ENCODE peak calls at places on chromosomes 11 and 22, in four cellular contexts. I, S, B and W are unnamed samples.

GRCh38 chr22:41417622-41418390 is 28.8 kb downstream of the TOB2 start:
- DNase-seq in I (no peak), S (no peak), B (peak; percentile 90), W (no peak)

GRCh38 chr11:121595717-121596156 is 143.0 kb upstream of the SORL1-AS1 start:
- DNase-seq in I (peak; percentile 99), S (no peak), B (no peak), W (peak; percentile 99)

GRCh38 chr22:19103881-19104821 is 18.1 kb downstream of the DGCR2 start:
- DNase-seq in I (no peak), S (no peak), B (no peak), W (peak; percentile 29)

GRCh38 chr11:122101625-122102291 is 14.3 kb downstream of the BLID start:
- DNase-seq in I (no peak), S (peak; percentile 86), B (peak; percentile 71), W (peak; percentile 68)

GRCh38 chr11:472272-472671 is 22.2 kb downstream of the PTDSS2 start:
- DNase-seq in I (no peak), S (no peak), B (no peak), W (no peak)

GRCh38 chr22:31179345-31179744 is 19.4 kb downstream of the RNF185 start:
- DNase-seq in I (peak; percentile 92), S (no peak), B (no peak), W (peak; percentile 84)

GRCh38 chr11:124934862-124935547 is 842 bp downstream of the HEPACAM start:
- DNase-seq in I (peak; percentile 35), S (no peak), B (no peak), W (peak; percentile 31)

GRCh38 chr11:2591805-2592204 is 108.0 kb downstream of the KCNQ1OT1 start:
- DNase-seq in I (no peak), S (no peak), B (no peak), W (no peak)

GRCh38 chr22:32947581-32947980 is 110.6 kb downstream of the SYN3 start:
- DNase-seq in I (no peak), S (no peak), B (no peak), W (no peak)

GRCh38 chr22:35638408-35638807 is 9.8 kb upstream of the APOL6 start:
- DNase-seq in I (no peak), S (peak; percentile 22), B (peak; percentile 89), W (no peak)

GRCh38 chr22:25085930-25086901 is 113.4 kb upstream of the CRYBB3 start:
- DNase-seq in I (no peak), S (no peak), B (peak; percentile 83), W (no peak)

GRCh38 chr11:45254070-45254469 is 32.1 kb downstream of the SYT13 start:
- DNase-seq in I (no peak), S (no peak), B (no peak), W (no peak)

GRCh38 chr22:39408173-39408572 is 8.6 kb downstream of the TAB1 start:
- DNase-seq in I (no peak), S (no peak), B (no peak), W (peak; percentile 85)

GRCh38 chr11:64870176-64870892 is 8.1 kb downstream of the EHD1 start:
- DNase-seq in I (peak; percentile 48), S (peak; percentile 18), B (no peak), W (peak; percentile 57)

GRCh38 chr11:123139206-123139605 is 55.8 kb downstream of the CLMP start:
- DNase-seq in I (no peak), S (no peak), B (no peak), W (no peak)

GRCh38 chr11:69244286-69244685 is 49.7 kb upstream of the MYEOV start:
- DNase-seq in I (no peak), S (no peak), B (peak; percentile 7), W (no peak)

GRCh38 chr11:69962152-69962551 is 116.0 kb upstream of the ANO1 start:
- DNase-seq in I (peak; percentile 94), S (no peak), B (no peak), W (peak; percentile 61)

GRCh38 chr11:122755941-122756340 is 82.4 kb upstream of the CRTAM start:
- DNase-seq in I (no peak), S (no peak), B (no peak), W (no peak)

GRCh38 chr11:83713701-83714100 is 427.5 kb upstream of the CCDC90B start:
- DNase-seq in I (no peak), S (no peak), B (no peak), W (peak; percentile 17)

GRCh38 chr22:30205281-30206115 is 41.1 kb downstream of the LIF start:
- DNase-seq in I (peak; percentile 91), S (no peak), B (peak; percentile 33), W (peak; percentile 81)

GRCh38 chr11:113764522-113764921 is 9.0 kb downstream of the ZW10 start:
- DNase-seq in I (no peak), S (no peak), B (no peak), W (no peak)

GRCh38 chr11:32079511-32079910 is 11.4 kb upstream of the RCN1 start:
- DNase-seq in I (no peak), S (no peak), B (no peak), W (no peak)

GRCh38 chr22:29128891-29129643 is 56.2 kb downstream of the KREMEN1 start:
- DNase-seq in I (no peak), S (no peak), B (no peak), W (no peak)

GRCh38 chr11:80855975-80856524 is 1415.2 kb upstream of the TENM4 start:
- DNase-seq in I (peak; percentile 72), S (no peak), B (no peak), W (peak; percentile 90)

GRCh38 chr11:122678406-122678805 is 22.9 kb downstream of the UBASH3B start:
- DNase-seq in I (no peak), S (no peak), B (no peak), W (no peak)

GRCh38 chr11:76768091-76769047 is 14.8 kb upstream of the TSKU start:
- DNase-seq in I (no peak), S (no peak), B (peak; percentile 45), W (peak; percentile 49)
- H3K4me3 ChIP-seq in I (no peak overlapping the region), S (no peak overlapping the region), B (no peak overlapping the region), W (no peak overlapping the region)

GRCh38 chr11:94107363-94107762 is 21.3 kb upstream of the PANX1 start:
- DNase-seq in I (peak; percentile 42), S (no peak), B (no peak), W (no peak)
- TF ChIP-seq CTCF in I (peak; percentile 58), S (peak; percentile 24), B (no peak), W (peak; percentile 6)

DNA sequence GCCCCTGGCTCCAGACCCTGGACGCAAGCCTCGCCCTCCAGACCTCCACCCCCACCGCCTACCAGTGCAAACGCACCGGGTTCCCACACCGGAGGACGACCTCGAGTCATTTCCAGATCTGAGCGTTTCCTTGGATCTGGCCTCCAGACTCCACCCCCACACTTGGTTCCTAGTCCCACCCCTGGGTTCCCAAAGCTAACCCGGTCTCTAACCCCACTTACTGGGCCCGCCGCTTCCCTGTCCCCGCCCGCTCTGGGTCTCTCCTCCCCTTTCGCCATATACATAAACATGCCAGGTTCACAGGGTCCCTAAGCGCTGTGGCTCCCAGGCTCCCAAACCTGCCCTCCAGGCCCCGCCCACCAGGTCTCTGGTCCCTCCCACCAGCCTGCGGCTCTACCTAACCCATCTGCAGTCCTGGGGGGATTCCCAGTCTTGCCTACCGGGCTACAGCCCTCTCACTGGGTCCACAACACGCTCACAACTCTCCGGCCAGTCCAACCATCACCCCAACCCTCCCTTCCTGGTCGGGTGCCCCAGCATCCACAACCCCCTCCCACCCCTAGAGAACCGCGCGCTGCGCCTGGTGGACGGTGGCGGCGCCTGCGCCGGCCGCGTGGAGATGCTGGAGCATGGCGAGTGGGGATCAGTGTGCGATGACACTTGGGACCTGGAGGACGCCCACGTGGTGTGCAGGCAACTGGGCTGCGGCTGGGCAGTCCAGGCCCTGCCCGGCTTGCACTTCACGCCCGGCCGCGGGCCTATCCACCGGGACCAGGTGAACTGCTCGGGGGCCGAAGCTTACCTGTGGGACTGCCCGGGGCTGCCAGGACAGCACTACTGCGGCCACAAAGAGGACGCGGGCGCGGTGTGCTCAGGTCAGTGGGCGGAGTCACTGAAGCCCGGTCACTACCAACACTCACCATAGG is 36.8 kb downstream of the CD6 start:
- DNase-seq in I (no peak), S (peak; percentile 67), B (no peak), W (no peak)
- H3K4me3 ChIP-seq in I (peak overlapping the region; percentile 45), S (peak overlapping the region; percentile 56), B (peak overlapping the region; percentile 51), W (peak overlapping the region; percentile 34)

GRCh38 chr11:119168471-119169271 is at the start of gene NLRX1:
- DNase-seq in I (peak; percentile 90), S (peak; percentile 90), B (peak; percentile 85), W (peak; percentile 59)
- TF ChIP-seq CTCF in I (peak; percentile 90), S (peak; percentile 86), B (peak; percentile 87), W (peak; percentile 92)

GRCh38 chr11:62508336-62509058 is 38.1 kb downstream of the AHNAK start:
- DNase-seq in I (peak; percentile 85), S (peak; percentile 87), B (peak; percentile 78), W (peak; percentile 64)
- H3K4me3 ChIP-seq in I (peak overlapping the region; percentile 32), S (peak overlapping the region; percentile 5), B (peak overlapping the region; percentile 6), W (no peak overlapping the region)

GRCh38 chr22:44807915-44808690 is 55.7 kb downstream of the ARHGAP8 start:
- DNase-seq in I (no peak), S (peak; percentile 62), B (no peak), W (no peak)
- TF ChIP-seq CTCF in I (peak; percentile 25), S (peak; percentile 57), B (no peak), W (peak; percentile 32)